ENCODE peak calls at places on chromosomes 11 and 22, in four cellular contexts. S is NCI-H774, J is HTR-8/SVneo, H is HuH-7. D is an unnamed sample.

GRCh38 chr11:57424802-57425564 is 1.9 kb downstream of the SLC43A3 start:
- DNase-seq in S (no peak), J (peak), H (no peak), D (peak)

GRCh38 chr11:130601141-130601540 is 152.7 kb downstream of the ADAMTS15 start:
- DNase-seq in S (no peak), J (no peak), H (no peak), D (no peak)

GRCh38 chr11:41446107-41446506 is 13.3 kb downstream of the LRRC4C start:
- DNase-seq in S (no peak), J (no peak), H (no peak), D (no peak)

GRCh38 chr22:36425977-36426523 is 38.3 kb upstream of the MYH9 start:
- DNase-seq in S (no peak), J (no peak), H (peak), D (no peak)

GRCh38 chr11:102527701-102528100 is 2.8 kb downstream of the MMP7 start:
- DNase-seq in S (no peak), J (no peak), H (no peak), D (no peak)

GRCh38 chr11:35671396-35672127 is 9.0 kb downstream of the TRIM44 start:
- DNase-seq in S (no peak), J (no peak), H (no peak), D (no peak)

GRCh38 chr11:3922056-3922455 is 66.6 kb downstream of the STIM1 start:
- DNase-seq in S (no peak), J (no peak), H (no peak), D (no peak)

GRCh38 chr22:29596408-29596807 is 7.0 kb upstream of the NF2 start:
- DNase-seq in S (no peak), J (no peak), H (no peak), D (no peak)

GRCh38 chr11:92550871-92551270 is 326.3 kb downstream of the FAT3 start:
- DNase-seq in S (no peak), J (no peak), H (no peak), D (no peak)

GRCh38 chr11:119709638-119710346 is 19.2 kb downstream of the NECTIN1 start:
- DNase-seq in S (no peak), J (no peak), H (no peak), D (peak)

GRCh38 chr22:31866918-31867317 is 77.4 kb upstream of the YWHAH start:
- DNase-seq in S (no peak), J (no peak), H (no peak), D (no peak)

GRCh38 chr22:32103648-32104326 is 55.3 kb downstream of the C22orf42 start:
- DNase-seq in S (no peak), J (no peak), H (no peak), D (no peak)

GRCh38 chr11:45156201-45156600 is 9.8 kb downstream of the PRDM11 start:
- DNase-seq in S (no peak), J (no peak), H (no peak), D (no peak)

GRCh38 chr11:60165946-60166345 is 16.9 kb downstream of the MS4A6A start:
- DNase-seq in S (no peak), J (no peak), H (no peak), D (no peak)

GRCh38 chr11:110828086-110828485 is 115.8 kb upstream of the ARHGAP20 start:
- DNase-seq in S (no peak), J (no peak), H (no peak), D (no peak)

GRCh38 chr11:66607126-66607834 is 9.2 kb upstream of the RBM14 start:
- DNase-seq in S (no peak), J (no peak), H (peak), D (no peak)

GRCh38 chr22:49825944-49826602 is 1.6 kb downstream of the BRD1 start:
- DNase-seq in S (no peak), J (no peak), H (no peak), D (no peak)

GRCh38 chr22:36578619-36579018 is 49.7 kb upstream of the EIF3D start:
- DNase-seq in S (no peak), J (no peak), H (no peak), D (no peak)

GRCh38 chr22:35191412-35191811 is 65.9 kb upstream of the HMGXB4 start:
- DNase-seq in S (no peak), J (peak), H (no peak), D (no peak)

GRCh38 chr11:82842019-82842418 is 58.2 kb downstream of the PRCP start:
- DNase-seq in S (no peak), J (no peak), H (no peak), D (no peak)

GRCh38 chr22:48737461-48738203 is 1090.0 kb downstream of the BRD1 start:
- DNase-seq in S (no peak), J (no peak), H (no peak), D (no peak)

GRCh38 chr11:110296226-110297081 is at the start of gene RDX:
- DNase-seq in S (peak), J (peak), H (peak), D (peak)

GRCh38 chr11:5604896-5605295 is 8.5 kb downstream of the TRIM6 start:
- DNase-seq in S (no peak), J (no peak), H (no peak), D (no peak)

GRCh38 chr11:81497202-81497804 is 1236.4 kb downstream of the FAM181B start:
- DNase-seq in S (peak), J (peak), H (peak), D (peak)

GRCh38 chr22:39148727-39149535 is 3.5 kb downstream of the CBX7 start:
- DNase-seq in S (no peak), J (no peak), H (no peak), D (no peak)

GRCh38 chr11:67271212-67271547 is 4.9 kb downstream of the GRK2 start:
- DNase-seq in S (no peak), J (no peak), H (no peak), D (no peak)

GRCh38 chr11:134664863-134665535 is 253.0 kb upstream of the B3GAT1 start:
- DNase-seq in S (no peak), J (no peak), H (no peak), D (no peak)

GRCh38 chr11:16969010-16970004 is 44.9 kb downstream of the PLEKHA7 start:
- DNase-seq in S (no peak), J (no peak), H (no peak), D (no peak)

GRCh38 chr22:19177164-19178064 is 1.1 kb downstream of the SLC25A1 start:
- DNase-seq in S (no peak), J (no peak), H (no peak), D (no peak)

GRCh38 chr11:70505761-70506657 is 107.7 kb downstream of the CTTN start:
- DNase-seq in S (no peak), J (no peak), H (no peak), D (no peak)

GRCh38 chr22:42646569-42647525 is 2.3 kb downstream of the CYB5R3 start:
- DNase-seq in S (no peak), J (no peak), H (no peak), D (no peak)

GRCh38 chr11:74138021-74138420 is 32.8 kb downstream of the C2CD3 start:
- DNase-seq in S (no peak), J (no peak), H (no peak), D (no peak)

GRCh38 chr11:22521226-22521625 is 104.4 kb downstream of the FANCF start:
- DNase-seq in S (no peak), J (peak), H (no peak), D (no peak)

D was measured in GM19239.